ENCODE peak calls at places on chromosomes 7 and 10, in eight cellular contexts. One of them, this sample, is unnamed.

GRCh38 chr10:22853906-22854447 is 73.9 kb upstream of the ARMC3 start:
- ATAC-seq in Panc1: no peak
- ATAC-seq in pancreas: no peak
- ATAC-seq in heart left ventricle: no peak
- ATAC-seq in naive thymus-derived CD8-positive, alpha-beta T cell: no peak
- ATAC-seq in PC-3: no peak
- ATAC-seq in IMR-90: no peak
- ATAC-seq in RWPE2: peak
- ATAC-seq in this sample: no peak

GRCh38 chr7:18762189-18762588 is 266.6 kb downstream of the HDAC9 start:
- ATAC-seq in Panc1: no peak
- ATAC-seq in pancreas: peak
- ATAC-seq in heart left ventricle: peak
- ATAC-seq in naive thymus-derived CD8-positive, alpha-beta T cell: no peak
- ATAC-seq in PC-3: peak
- ATAC-seq in IMR-90: peak
- ATAC-seq in RWPE2: no peak
- ATAC-seq in this sample: peak

GRCh38 chr7:94050046-94050445 is 45.9 kb upstream of the BET1 start:
- ATAC-seq in Panc1: no peak
- ATAC-seq in pancreas: no peak
- ATAC-seq in heart left ventricle: no peak
- ATAC-seq in naive thymus-derived CD8-positive, alpha-beta T cell: no peak
- ATAC-seq in PC-3: no peak
- ATAC-seq in IMR-90: no peak
- ATAC-seq in RWPE2: no peak
- ATAC-seq in this sample: no peak

GRCh38 chr7:71990138-71990462 is 422.0 kb downstream of the CALN1 start:
- ATAC-seq in Panc1: no peak
- ATAC-seq in pancreas: no peak
- ATAC-seq in heart left ventricle: no peak
- ATAC-seq in naive thymus-derived CD8-positive, alpha-beta T cell: no peak
- ATAC-seq in PC-3: no peak
- ATAC-seq in IMR-90: no peak
- ATAC-seq in RWPE2: no peak
- ATAC-seq in this sample: no peak

GRCh38 chr10:68067029-68067428 is 8.1 kb downstream of the HERC4 start:
- ATAC-seq in Panc1: no peak
- ATAC-seq in pancreas: no peak
- ATAC-seq in heart left ventricle: no peak
- ATAC-seq in naive thymus-derived CD8-positive, alpha-beta T cell: no peak
- ATAC-seq in PC-3: no peak
- ATAC-seq in IMR-90: peak
- ATAC-seq in RWPE2: no peak
- ATAC-seq in this sample: no peak

GRCh38 chr10:86688398-86688921 is 20.1 kb downstream of the LDB3 start:
- ATAC-seq in Panc1: peak
- ATAC-seq in pancreas: peak
- ATAC-seq in heart left ventricle: no peak
- ATAC-seq in naive thymus-derived CD8-positive, alpha-beta T cell: peak
- ATAC-seq in PC-3: peak
- ATAC-seq in IMR-90: peak
- ATAC-seq in RWPE2: peak
- ATAC-seq in this sample: peak

GRCh38 chr7:44961844-44962482 is 16.9 kb downstream of the MYO1G start:
- ATAC-seq in Panc1: peak
- ATAC-seq in pancreas: no peak
- ATAC-seq in heart left ventricle: no peak
- ATAC-seq in naive thymus-derived CD8-positive, alpha-beta T cell: no peak
- ATAC-seq in PC-3: no peak
- ATAC-seq in IMR-90: no peak
- ATAC-seq in RWPE2: no peak
- ATAC-seq in this sample: no peak

GRCh38 chr7:80735330-80735729 is 96.9 kb downstream of the CD36 start:
- ATAC-seq in Panc1: no peak
- ATAC-seq in pancreas: no peak
- ATAC-seq in heart left ventricle: peak
- ATAC-seq in naive thymus-derived CD8-positive, alpha-beta T cell: no peak
- ATAC-seq in PC-3: no peak
- ATAC-seq in IMR-90: no peak
- ATAC-seq in RWPE2: no peak
- ATAC-seq in this sample: no peak

GRCh38 chr7:24943096-24943948 is 36.7 kb downstream of the OSBPL3 start:
- ATAC-seq in Panc1: no peak
- ATAC-seq in pancreas: no peak
- ATAC-seq in heart left ventricle: no peak
- ATAC-seq in naive thymus-derived CD8-positive, alpha-beta T cell: no peak
- ATAC-seq in PC-3: no peak
- ATAC-seq in IMR-90: no peak
- ATAC-seq in RWPE2: no peak
- ATAC-seq in this sample: peak

GRCh38 chr7:22980422-22980821 is 33.5 kb downstream of the HYCC1 start:
- ATAC-seq in Panc1: no peak
- ATAC-seq in pancreas: no peak
- ATAC-seq in heart left ventricle: no peak
- ATAC-seq in naive thymus-derived CD8-positive, alpha-beta T cell: no peak
- ATAC-seq in PC-3: peak
- ATAC-seq in IMR-90: peak
- ATAC-seq in RWPE2: peak
- ATAC-seq in this sample: no peak

GRCh38 chr10:117166420-117167345 is 28.6 kb upstream of the VAX1 start:
- ATAC-seq in Panc1: no peak
- ATAC-seq in pancreas: no peak
- ATAC-seq in heart left ventricle: no peak
- ATAC-seq in naive thymus-derived CD8-positive, alpha-beta T cell: no peak
- ATAC-seq in PC-3: peak
- ATAC-seq in IMR-90: no peak
- ATAC-seq in RWPE2: peak
- ATAC-seq in this sample: no peak

GRCh38 chr10:79152423-79152817 is 83.7 kb downstream of the ZMIZ1 start:
- ATAC-seq in Panc1: no peak
- ATAC-seq in pancreas: no peak
- ATAC-seq in heart left ventricle: no peak
- ATAC-seq in naive thymus-derived CD8-positive, alpha-beta T cell: no peak
- ATAC-seq in PC-3: no peak
- ATAC-seq in IMR-90: no peak
- ATAC-seq in RWPE2: no peak
- ATAC-seq in this sample: no peak

GRCh38 chr10:3785849-3786290 is 861 bp upstream of the KLF6 start:
- ATAC-seq in Panc1: peak
- ATAC-seq in pancreas: peak
- ATAC-seq in heart left ventricle: no peak
- ATAC-seq in naive thymus-derived CD8-positive, alpha-beta T cell: peak
- ATAC-seq in PC-3: peak
- ATAC-seq in IMR-90: peak
- ATAC-seq in RWPE2: no peak
- ATAC-seq in this sample: no peak

GRCh38 chr10:102514487-102515311 is 10.9 kb downstream of the SUFU start:
- ATAC-seq in Panc1: peak
- ATAC-seq in pancreas: peak
- ATAC-seq in heart left ventricle: no peak
- ATAC-seq in naive thymus-derived CD8-positive, alpha-beta T cell: no peak
- ATAC-seq in PC-3: no peak
- ATAC-seq in IMR-90: no peak
- ATAC-seq in RWPE2: no peak
- ATAC-seq in this sample: no peak

This sample was measured in SK-N-SH treated with all-trans-retinoic acid at 6 μM for 48 hours.